ENCODE peak calls at places on chromosomes 13 and 19, in eight cellular contexts. F is colonic mucosa, P is GM12865, I is mesothelial cell of epicardium, S is breast epithelium, H is cardiac fibroblast, E is PC-3, Y is ovary. M is an unnamed sample.

GRCh38 chr13:77523834-77524728 is 11.4 kb upstream of the SCEL start:
- DNase-seq in F (no peak), P (peak; percentile 44), I (no peak), S (no peak), H (no peak), E (peak; percentile 23), Y (no peak), M (no peak)

GRCh38 chr19:271856-272255 is 19.3 kb downstream of the PLPP2 start:
- DNase-seq in F (no peak), P (no peak), I (no peak), S (no peak), H (no peak), E (no peak), Y (no peak), M (no peak)

GRCh38 chr19:48415395-48415794 is 21.9 kb downstream of the GRIN2D start:
- DNase-seq in F (peak; percentile 95), P (peak; percentile 86), I (no peak), S (peak; percentile 29), H (peak; percentile 58), E (peak; percentile 64), Y (peak; percentile 38), M (no peak)

GRCh38 chr19:31348416-31349159 is 648 bp downstream of the TSHZ3 start:
- DNase-seq in F (no peak), P (no peak), I (no peak), S (no peak), H (peak; percentile 57), E (no peak), Y (peak; percentile 55), M (no peak)

GRCh38 chr19:10517760-10518443 is 655 bp upstream of the S1PR5 start:
- DNase-seq in F (no peak), P (no peak), I (no peak), S (peak; percentile 27), H (peak; percentile 29), E (peak; percentile 41), Y (no peak), M (no peak)

GRCh38 chr19:54158812-54159351 is 639 bp downstream of the LENG1 start:
- DNase-seq in F (no peak), P (peak; percentile 58), I (no peak), S (no peak), H (no peak), E (peak; percentile 36), Y (no peak), M (no peak)

GRCh38 chr13:94328336-94329041 is 151.0 kb downstream of the DCT start:
- DNase-seq in F (no peak), P (no peak), I (no peak), S (no peak), H (no peak), E (no peak), Y (no peak), M (no peak)

GRCh38 chr19:48795855-48796142 is 15.0 kb downstream of the BCAT2 start:
- DNase-seq in F (peak; percentile 50), P (no peak), I (no peak), S (no peak), H (no peak), E (no peak), Y (peak; percentile 85), M (no peak)

GRCh38 chr19:35764432-35765315 is 6.7 kb downstream of the PROSER3 start:
- DNase-seq in F (no peak), P (no peak), I (no peak), S (no peak), H (no peak), E (no peak), Y (no peak), M (no peak)

GRCh38 chr13:46775385-46776065 is 21.4 kb downstream of the ESD start:
- DNase-seq in F (no peak), P (no peak), I (no peak), S (no peak), H (no peak), E (no peak), Y (no peak), M (no peak)

GRCh38 chr13:21639604-21640003 is 31.3 kb upstream of the FGF9 start:
- DNase-seq in F (no peak), P (no peak), I (no peak), S (no peak), H (no peak), E (no peak), Y (no peak), M (no peak)

GRCh38 chr19:43684326-43684725 is 14.4 kb upstream of the PLAUR start:
- DNase-seq in F (no peak), P (no peak), I (no peak), S (no peak), H (no peak), E (no peak), Y (no peak), M (no peak)

GRCh38 chr13:101942535-101943157 is 459.2 kb downstream of the FGF14 start:
- DNase-seq in F (no peak), P (no peak), I (no peak), S (no peak), H (no peak), E (peak; percentile 9), Y (no peak), M (no peak)

GRCh38 chr19:16773259-16773658 is 53.6 kb downstream of the NWD1 start:
- DNase-seq in F (no peak), P (no peak), I (no peak), S (no peak), H (no peak), E (peak; percentile 7), Y (no peak), M (no peak)

GRCh38 chr13:25654332-25654731 is 282.6 kb downstream of the ATP8A2 start:
- DNase-seq in F (no peak), P (no peak), I (no peak), S (no peak), H (no peak), E (peak; percentile 58), Y (no peak), M (no peak)

DNA sequence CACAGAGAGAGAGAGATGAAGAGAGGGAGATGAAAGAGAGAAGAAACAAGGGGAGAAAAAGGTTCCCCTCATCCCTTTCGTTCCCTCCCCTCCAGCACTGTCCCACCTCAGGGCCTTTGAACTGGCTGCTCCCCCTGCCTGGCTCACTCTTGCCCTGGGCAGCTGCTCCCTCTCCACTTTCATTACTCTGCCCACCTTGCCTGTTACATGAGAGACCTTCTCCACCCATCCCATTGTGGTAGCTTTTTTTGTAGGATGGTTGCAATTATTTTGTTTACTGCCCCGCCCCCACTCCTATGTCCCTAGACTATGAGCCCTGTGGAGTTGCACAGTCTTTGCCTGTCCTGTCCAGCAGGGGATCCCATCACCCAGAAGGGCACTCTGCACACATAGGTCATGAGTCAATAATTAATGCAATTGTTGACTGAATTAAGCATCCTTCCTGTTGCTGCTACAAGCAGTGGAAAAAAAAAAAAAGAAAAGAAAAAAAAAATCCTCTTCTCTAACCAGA is 14.1 kb downstream of the C19orf81 start:
- DNase-seq in F (no peak), P (no peak), I (no peak), S (no peak), H (no peak), E (peak; percentile 54), Y (no peak), M (no peak)
- TF ChIP-seq CTCF in F (no peak), P (no peak), I (no peak), S (no peak), H (peak; percentile 16), E (peak; percentile 59), Y (no peak), M (peak; percentile 45)

DNA sequence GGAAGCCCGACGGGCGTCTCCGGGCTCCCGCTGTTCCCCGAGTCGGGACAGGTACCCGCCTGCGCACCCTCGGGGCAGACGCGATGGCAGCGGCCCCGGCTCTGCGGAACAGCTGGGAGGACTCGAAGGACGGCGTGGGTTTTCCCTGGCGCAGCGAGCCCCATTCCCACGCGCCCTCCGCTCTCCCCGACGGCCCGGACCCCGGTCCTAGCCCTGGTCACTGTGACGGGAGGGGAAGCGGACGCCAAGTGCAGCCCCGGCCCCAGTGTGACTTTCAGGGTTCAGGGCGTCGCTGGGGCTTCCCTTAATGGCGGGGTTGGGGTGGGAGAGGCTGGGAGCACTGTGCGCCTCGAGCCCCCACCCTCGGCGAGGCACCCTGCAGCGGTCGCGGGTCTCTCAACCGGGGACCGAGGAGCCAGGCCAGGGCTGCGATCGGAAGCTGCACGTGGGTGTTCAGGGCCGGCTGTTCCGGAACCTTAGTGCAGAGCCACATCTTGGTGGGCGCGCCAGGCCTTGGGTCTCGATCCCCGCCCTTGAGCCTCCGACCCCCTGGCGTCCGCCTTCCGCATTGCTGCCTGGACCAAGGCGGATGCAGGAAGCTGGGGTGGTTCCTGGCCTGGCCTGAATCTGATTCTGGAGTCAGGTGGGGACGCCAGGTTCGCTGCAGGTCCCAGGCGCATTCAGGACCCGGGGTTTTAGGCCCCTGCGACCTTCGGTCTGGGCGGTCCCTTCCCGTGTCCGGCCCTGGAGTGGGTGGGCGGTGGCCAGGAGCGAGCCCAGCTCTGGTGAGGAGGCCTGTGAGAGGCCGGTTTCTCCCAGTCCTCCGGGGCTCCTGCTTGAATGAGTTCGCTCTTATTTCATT is 3.5 kb downstream of the LGALS7B start:
- DNase-seq in F (peak; percentile 69), P (peak; percentile 55), I (no peak), S (no peak), H (no peak), E (no peak), Y (no peak), M (no peak)
- TF ChIP-seq CTCF in F (peak; percentile 32), P (peak; percentile 45), I (no peak), S (peak; percentile 20), H (peak; percentile 27), E (no peak), Y (no peak), M (peak; percentile 22)

DNA sequence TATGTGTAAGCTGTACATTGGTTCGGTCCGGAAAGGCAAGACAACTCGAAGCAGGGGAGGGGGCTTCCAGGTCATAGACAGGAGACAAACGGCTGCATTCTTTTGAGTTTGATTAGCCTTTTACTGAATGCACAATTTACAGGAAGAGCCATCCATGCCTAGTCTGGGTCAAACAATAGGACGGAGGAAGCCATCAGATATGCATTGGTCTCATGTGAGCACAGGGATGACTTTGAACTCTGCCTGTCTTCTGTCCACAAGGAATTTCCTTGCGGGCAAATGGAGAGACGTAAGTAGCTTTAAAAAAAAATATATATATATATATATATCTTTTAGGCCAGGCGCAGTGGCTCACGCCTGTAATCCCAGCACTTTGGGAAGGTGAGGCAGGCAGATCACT is 1.9 kb upstream of the CCNP start:
- DNase-seq in F (no peak), P (no peak), I (no peak), S (no peak), H (no peak), E (no peak), Y (no peak), M (no peak)
- TF ChIP-seq CTCF in F (no peak), P (no peak), I (no peak), S (no peak), H (no peak), E (no peak), Y (no peak), M (no peak)

DNA sequence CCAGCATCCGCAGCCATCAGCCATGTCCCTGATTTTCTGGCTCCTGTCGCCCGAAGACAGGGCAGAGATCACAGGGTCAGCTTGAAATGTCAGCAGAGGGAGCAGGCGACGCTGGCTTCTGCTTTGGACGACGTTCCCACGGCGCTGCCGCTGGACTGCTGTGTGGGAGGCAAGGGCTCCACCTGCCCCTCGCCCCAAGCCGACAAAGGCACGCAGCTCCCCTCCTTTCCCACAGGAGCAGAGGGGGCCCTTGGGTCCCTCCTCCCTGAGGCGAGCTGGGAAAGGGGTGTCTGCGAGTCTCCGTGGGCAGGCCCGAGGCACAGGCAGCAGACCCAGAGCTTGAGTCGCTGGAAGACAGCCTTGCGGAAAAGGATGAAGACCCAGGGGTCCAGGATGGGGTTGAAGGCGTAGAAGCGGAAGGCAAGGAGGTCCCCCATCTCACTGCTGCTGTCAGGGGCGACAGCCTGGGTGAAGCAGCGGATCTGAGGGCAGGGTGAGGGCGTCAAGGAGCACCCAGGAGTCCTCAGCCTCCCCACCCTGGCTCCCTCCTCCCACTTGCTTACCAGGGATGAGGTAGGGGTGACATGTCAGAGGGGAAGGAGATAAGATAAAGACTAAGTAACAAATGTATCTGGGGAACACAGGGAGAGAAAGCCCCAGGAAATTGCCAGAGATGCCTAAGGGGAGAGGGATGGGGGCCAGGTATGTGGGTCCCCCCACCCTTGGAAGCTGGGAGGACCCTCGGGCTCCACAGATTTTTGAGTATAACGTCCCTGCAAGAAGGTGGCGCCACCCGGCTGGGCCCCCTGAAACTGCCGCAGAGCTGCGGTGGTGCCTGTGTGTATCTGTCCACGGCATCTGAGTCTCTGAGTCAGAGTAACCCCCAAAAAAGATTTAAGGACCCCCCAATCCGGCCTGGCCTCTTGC is 3.4 kb downstream of the PTGIR start:
- DNase-seq in F (no peak), P (no peak), I (no peak), S (no peak), H (no peak), E (no peak), Y (no peak), M (no peak)
- TF ChIP-seq CTCF in F (no peak), P (no peak), I (peak; percentile 18), S (no peak), H (no peak), E (no peak), Y (no peak), M (no peak)

M was measured in neural crest cell.